ENCODE peak calls at places on chromosomes 5 and 9, in six cellular contexts. T, I, E, J, A and V are unnamed samples. For H3K27me3, the result is how much of the 10 kb centered on the place peaks cover.

GRCh38 chr9:36798350-36799065 is 225.8 kb downstream of the MELK start:
- DNase-seq in E (no peak), A (no peak), T (no peak), J (no peak), I (no peak), V (no peak)

GRCh38 chr5:138874241-138874640 is 894 bp downstream of the LRRTM2 start:
- DNase-seq in E (no peak), A (no peak), T (peak), I (no peak), J (no peak), V (no peak)

GRCh38 chr5:167961731-167962130 is 329.7 kb upstream of the WWC1 start:
- DNase-seq in E (no peak), J (no peak), T (no peak), I (no peak), A (no peak), V (no peak)

GRCh38 chr9:21852751-21853150 is 50.3 kb downstream of the MTAP start:
- DNase-seq in A (no peak), E (no peak), I (no peak), J (no peak), T (no peak), V (no peak)

GRCh38 chr9:73565833-73566465 is 414.3 kb downstream of the ANXA1 start:
- DNase-seq in T (no peak), A (no peak), J (no peak), I (no peak), E (no peak), V (no peak)

GRCh38 chr5:75651575-75651974 is 40.3 kb downstream of the ANKDD1B start:
- DNase-seq in I (no peak), J (no peak), E (no peak), A (no peak), T (no peak), V (no peak)

GRCh38 chr9:38046669-38047300 is 22.2 kb downstream of the SHB start:
- DNase-seq in A (peak), E (no peak), T (peak), I (no peak), J (no peak), V (no peak)

GRCh38 chr5:179862296-179862695 is 3.7 kb upstream of the MRNIP start:
- DNase-seq in I (no peak), T (no peak), E (peak), A (no peak), J (no peak), V (no peak)

GRCh38 chr5:125823572-125823971 is 599.6 kb upstream of the GRAMD2B start:
- DNase-seq in J (no peak), I (no peak), T (peak), A (no peak), E (no peak), V (no peak)

GRCh38 chr5:51082741-51083140 is 300.5 kb upstream of the ISL1 start:
- DNase-seq in T (no peak), A (no peak), I (no peak), E (no peak), J (no peak), V (no peak)

GRCh38 chr5:133978943-133979342 is 10.5 kb upstream of the C5orf15 start:
- DNase-seq in J (no peak), E (no peak), A (no peak), T (no peak), I (no peak), V (no peak)

GRCh38 chr9:87034891-87035290 is 87.6 kb upstream of the GAS1 start:
- DNase-seq in E (no peak), J (no peak), A (no peak), I (no peak), T (no peak), V (no peak)

GRCh38 chr9:124218438-124219289 is 39.1 kb upstream of the NEK6 start:
- DNase-seq in E (peak), J (no peak), I (no peak), A (no peak), T (peak), V (peak)

GRCh38 chr5:142674438-142675210 is 11.3 kb downstream of the FGF1 start:
- DNase-seq in E (no peak), A (no peak), I (no peak), J (no peak), T (peak), V (peak)

GRCh38 chr9:86788456-86788855 is 158.8 kb downstream of the GAS1 start:
- DNase-seq in J (peak), A (no peak), T (peak), E (no peak), I (no peak), V (no peak)

GRCh38 chr5:54091416-54092130 is 218.8 kb downstream of the ARL15 start:
- DNase-seq in J (no peak), T (no peak), A (peak), I (no peak), E (peak), V (peak)

GRCh38 chr5:160269017-160269416 is 39.7 kb downstream of the FABP6 start:
- DNase-seq in I (peak), T (peak), A (peak), J (peak), E (peak), V (peak)

GRCh38 chr5:65055938-65056337 is 287.2 kb downstream of the CWC27 start:
- DNase-seq in A (no peak), I (no peak), T (no peak), J (no peak), E (no peak), V (no peak)

GRCh38 chr9:137297060-137297664 is 4.9 kb downstream of the NRARP start:
- DNase-seq in E (no peak), T (no peak), J (no peak), I (no peak), A (no peak), V (peak)

GRCh38 chr5:172370648-172371248 is 83.6 kb downstream of the SH3PXD2B start:
- DNase-seq in T (peak), J (no peak), A (no peak), E (no peak), I (peak), V (no peak)

DNA sequence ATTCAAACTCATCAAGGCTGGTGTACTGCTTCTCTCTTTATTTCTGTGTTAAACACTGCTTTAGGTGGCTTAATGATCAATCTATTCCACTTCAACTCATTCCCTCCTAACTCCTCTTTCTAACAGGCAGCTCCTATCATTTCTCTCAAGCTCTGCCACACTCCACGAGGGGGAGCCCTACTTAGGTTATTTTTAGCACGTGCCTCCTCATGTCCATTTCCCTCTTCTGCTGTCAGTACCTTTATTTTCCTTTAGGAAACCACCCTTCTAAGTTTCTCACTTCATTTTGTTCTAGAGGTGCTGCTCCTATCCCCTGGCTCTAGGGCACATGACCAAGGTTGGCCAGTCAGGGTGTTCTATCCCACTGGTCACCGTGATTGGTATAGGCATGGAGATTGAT is 6.7 kb upstream of the BRINP1 start:
- DNase-seq in A (no peak), I (no peak), T (no peak), E (no peak), J (peak), V (no peak)
- TF ChIP-seq CTCF in A (no peak), I (no peak), T (no peak), E (no peak), J (no peak), V (no peak)

GRCh38 chr5:10565785-10566506 is 2.1 kb downstream of the ANKRD33B start:
- DNase-seq in E (peak), A (no peak), I (no peak), T (no peak), J (no peak), V (no peak)
- TF ChIP-seq POLR2A in E (no peak), A (no peak), I (no peak), T (no peak), J (no peak), V (no peak)

DNA sequence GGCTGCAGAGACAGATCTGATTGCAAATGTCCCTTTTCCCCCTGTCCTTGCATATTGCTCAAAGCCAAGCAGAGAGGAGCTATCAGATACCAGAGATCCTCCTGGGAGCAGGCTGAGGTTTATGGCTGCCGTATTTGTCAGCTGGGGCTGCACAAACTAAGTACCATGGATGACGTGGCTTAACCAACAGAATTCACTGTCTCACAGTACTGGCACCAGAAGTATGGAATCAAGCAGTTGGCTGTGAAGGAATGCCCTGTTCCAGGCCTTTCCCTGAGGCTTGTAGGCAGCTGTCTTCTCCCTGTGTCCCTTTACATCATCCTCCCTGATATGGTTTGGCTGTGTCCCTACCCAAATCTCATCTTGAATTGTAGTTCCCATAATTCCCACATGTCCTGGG is 2.6 kb downstream of the CFAP90 start:
- DNase-seq in I (no peak), J (peak), E (no peak), T (no peak), A (no peak), V (no peak)
- H3K27me3 ChIP-seq in I (under half), J (half or more), E (under half), T (under half), A (under half), V (under half)

GRCh38 chr9:96242829-96243228 is 59.1 kb downstream of the HSD17B3 start:
- DNase-seq in A (no peak), J (no peak), E (no peak), T (no peak), I (no peak), V (no peak)

GRCh38 chr9:96243798-96244197 is 58.2 kb downstream of the HSD17B3 start:
- DNase-seq in I (no peak), J (no peak), E (no peak), A (no peak), T (no peak), V (no peak)

GRCh38 chr9:96241391-96241809 is 60.6 kb downstream of the HSD17B3 start:
- DNase-seq in J (no peak), I (no peak), A (peak), T (no peak), E (no peak), V (no peak)

GRCh38 chr9:96246267-96246671 is 55.7 kb downstream of the HSD17B3 start:
- DNase-seq in I (no peak), A (no peak), T (no peak), E (no peak), J (no peak), V (no peak)

GRCh38 chr9:96245399-96245798 is 56.6 kb downstream of the HSD17B3 start:
- DNase-seq in E (no peak), J (no peak), I (no peak), T (no peak), A (no peak), V (no peak)
- TF ChIP-seq CTCF in E (no peak), J (no peak), I (no peak), T (no peak), A (no peak), V (no peak)

GRCh38 chr5:74641014-74641777 is 668 bp upstream of the ENC1 start:
- DNase-seq in I (peak), E (peak), T (peak), A (peak), J (no peak), V (peak)
- TF ChIP-seq POLR2A in I (no peak), E (no peak), T (no peak), A (no peak), J (no peak), V (no peak)

GRCh38 chr5:38825494-38825893 is 20.3 kb upstream of the OSMR start:
- DNase-seq in T (peak), E (no peak), A (no peak), I (no peak), J (no peak), V (no peak)
- H3K27me3 ChIP-seq in T (under half), E (under half), A (under half), I (under half), J (under half), V (under half)

GRCh38 chr5:83516962-83517750 is 45.6 kb downstream of the VCAN start:
- DNase-seq in E (no peak), T (peak), A (no peak), J (no peak), I (no peak), V (no peak)
- TF ChIP-seq CTCF in E (no peak), T (peak), A (no peak), J (no peak), I (no peak), V (no peak)

GRCh38 chr5:151078490-151079262 is 2.2 kb downstream of the TNIP1 start:
- DNase-seq in I (no peak), A (no peak), T (no peak), E (no peak), J (no peak), V (no peak)

GRCh38 chr5:151081426-151082273 is 816 bp upstream of the TNIP1 start:
- DNase-seq in E (no peak), I (no peak), J (no peak), T (peak), A (no peak), V (no peak)

GRCh38 chr5:151079838-151080619 is 805 bp downstream of the TNIP1 start:
- DNase-seq in I (no peak), E (no peak), T (peak), J (no peak), A (peak), V (no peak)

GRCh38 chr5:151082274-151082902 is 1.6 kb upstream of the TNIP1 start:
- DNase-seq in E (no peak), J (no peak), I (no peak), T (peak), A (no peak), V (no peak)

GRCh38 chr5:151080620-151081425 is at the start of gene TNIP1:
- DNase-seq in A (peak), E (peak), J (peak), T (peak), I (peak), V (peak)
- TF ChIP-seq POLR2A in A (peak), E (no peak), J (peak), T (peak), I (peak), V (peak)

GRCh38 chr5:145225529-145225928 is 609.6 kb downstream of the PRELID2 start:
- DNase-seq in T (no peak), A (no peak), E (no peak), I (no peak), J (no peak), V (no peak)

GRCh38 chr5:145233461-145233860 is 601.7 kb downstream of the PRELID2 start:
- DNase-seq in A (no peak), E (no peak), I (no peak), T (no peak), J (no peak), V (no peak)

GRCh38 chr5:145222622-145223021 is 612.5 kb downstream of the PRELID2 start:
- DNase-seq in A (no peak), T (no peak), E (no peak), I (no peak), J (no peak), V (no peak)

GRCh38 chr5:145223582-145223981 is 611.6 kb downstream of the PRELID2 start:
- DNase-seq in T (no peak), J (no peak), E (no peak), A (no peak), I (no peak), V (no peak)

GRCh38 chr5:145228564-145228963 is 606.6 kb downstream of the PRELID2 start:
- DNase-seq in A (no peak), E (no peak), J (no peak), I (no peak), T (no peak), V (no peak)
- H3K27me3 ChIP-seq in A (under half), E (under half), J (under half), I (under half), T (under half), V (under half)

GRCh38 chr9:93909242-93909616 is 45.9 kb downstream of the BARX1 start:
- DNase-seq in A (no peak), I (no peak), T (no peak), E (no peak), J (no peak), V (no peak)
- TF ChIP-seq CTCF in A (no peak), I (no peak), T (no peak), E (no peak), J (no peak), V (no peak)